ENCODE peak calls at places on chromosome 11, in eight cellular contexts. X is left ventricle myocardium inferior, F is tibial nerve, T is endodermal cell, M is heart left ventricle, J is gastrocnemius medialis, W is esophagus squamous epithelium, N is BE2C. V is an unnamed sample. For H3K36me3 and H3K4me1, the result is how much of the 10 kb centered on the place peaks cover.

GRCh38 chr11:12762696-12763324 is 88.6 kb downstream of the TEAD1 start:
- DNase-seq in X (no peak), F (no peak), T (no peak), M (no peak), J (peak), W (no peak), N (no peak), V (no peak)

GRCh38 chr11:1295086-1295485 is 14.3 kb downstream of the TOLLIP start:
- DNase-seq in X (no peak), F (no peak), T (no peak), M (peak), J (no peak), W (no peak), N (no peak), V (no peak)

GRCh38 chr11:132408877-132409276 is 1038.5 kb downstream of the NTM start:
- DNase-seq in X (no peak), F (no peak), T (no peak), M (no peak), J (no peak), W (no peak), N (no peak), V (no peak)

GRCh38 chr11:46729110-46730027 is 10.4 kb downstream of the F2 start:
- DNase-seq in X (no peak), F (no peak), T (no peak), M (no peak), J (no peak), W (no peak), N (no peak), V (no peak)

GRCh38 chr11:85705805-85706204 is 19.8 kb upstream of the CCDC89 start:
- DNase-seq in X (no peak), F (no peak), T (no peak), M (no peak), J (no peak), W (no peak), N (no peak), V (no peak)

GRCh38 chr11:110184466-110184865 is 91.3 kb downstream of the ZC3H12C start:
- DNase-seq in X (no peak), F (no peak), T (no peak), M (no peak), J (no peak), W (no peak), N (no peak), V (no peak)

GRCh38 chr11:120079750-120080610 is 57.9 kb downstream of the TRIM29 start:
- DNase-seq in X (peak), F (no peak), T (peak), M (peak), J (no peak), W (no peak), N (peak), V (no peak)

GRCh38 chr11:20608938-20609337 is 9.5 kb downstream of the SLC6A5 start:
- DNase-seq in X (no peak), F (no peak), T (no peak), M (no peak), J (no peak), W (no peak), N (no peak), V (no peak)

GRCh38 chr11:2447951-2448650 is 3.3 kb downstream of the KCNQ1 start:
- DNase-seq in X (no peak), F (no peak), T (no peak), M (no peak), J (no peak), W (no peak), N (no peak), V (no peak)

GRCh38 chr11:68857037-68857586 is 15.4 kb upstream of the CPT1A start:
- DNase-seq in X (no peak), F (no peak), T (no peak), M (no peak), J (no peak), W (no peak), N (no peak), V (no peak)

GRCh38 chr11:27331984-27332383 is 31.0 kb downstream of the CCDC34 start:
- DNase-seq in X (no peak), F (no peak), T (no peak), M (no peak), J (no peak), W (no peak), N (no peak), V (no peak)

GRCh38 chr11:132080121-132080520 is 709.7 kb downstream of the NTM start:
- DNase-seq in X (no peak), F (no peak), T (no peak), M (no peak), J (no peak), W (no peak), N (no peak), V (no peak)

GRCh38 chr11:131408011-131408640 is 37.7 kb downstream of the NTM start:
- DNase-seq in X (peak), F (no peak), T (peak), M (peak), J (peak), W (no peak), N (no peak), V (no peak)

GRCh38 chr11:86931059-86931964 is 23.9 kb downstream of the FZD4 start:
- DNase-seq in X (no peak), F (no peak), T (no peak), M (no peak), J (no peak), W (no peak), N (no peak), V (no peak)

GRCh38 chr11:113173023-113173594 is 141.3 kb upstream of the TTC12 start:
- DNase-seq in X (no peak), F (no peak), T (no peak), M (no peak), J (no peak), W (no peak), N (no peak), V (no peak)

GRCh38 chr11:43579171-43579918 is 101.2 kb upstream of the HSD17B12 start:
- DNase-seq in X (no peak), F (no peak), T (peak), M (no peak), J (no peak), W (no peak), N (peak), V (no peak)

GRCh38 chr11:85810871-85811611 is at the start of gene SYTL2:
- DNase-seq in X (peak), F (peak), T (peak), M (peak), J (peak), W (no peak), N (peak), V (no peak)

GRCh38 chr11:17445240-17445795 is 31.3 kb downstream of the ABCC8 start:
- DNase-seq in X (no peak), F (no peak), T (no peak), M (no peak), J (no peak), W (no peak), N (no peak), V (no peak)

GRCh38 chr11:9176550-9176949 is 85.2 kb upstream of the SCUBE2 start:
- DNase-seq in X (no peak), F (no peak), T (no peak), M (no peak), J (no peak), W (no peak), N (no peak), V (no peak)

GRCh38 chr11:110951041-110951440 is 238.8 kb upstream of the ARHGAP20 start:
- DNase-seq in X (no peak), F (no peak), T (no peak), M (no peak), J (no peak), W (no peak), N (no peak), V (no peak)

GRCh38 chr11:28938091-28938490 is 829.9 kb downstream of the METTL15 start:
- DNase-seq in X (no peak), F (no peak), T (no peak), M (no peak), J (no peak), W (no peak), N (no peak), V (no peak)

GRCh38 chr11:44310456-44311272 is 725 bp upstream of the ALX4 start:
- DNase-seq in X (no peak), F (no peak), T (peak), M (no peak), J (no peak), W (no peak), N (no peak), V (no peak)

GRCh38 chr11:8802263-8802662 is 108.7 kb upstream of the AKIP1 start:
- DNase-seq in X (no peak), F (no peak), T (no peak), M (no peak), J (no peak), W (no peak), N (no peak), V (no peak)

GRCh38 chr11:12785901-12786300 is 111.7 kb downstream of the TEAD1 start:
- DNase-seq in X (no peak), F (no peak), T (no peak), M (no peak), J (no peak), W (no peak), N (no peak), V (no peak)

GRCh38 chr11:1099519-1100355 is 25.1 kb downstream of the MUC2 start:
- DNase-seq in X (no peak), F (no peak), T (no peak), M (no peak), J (no peak), W (no peak), N (no peak), V (no peak)

GRCh38 chr11:103618532-103618931 is 417.9 kb upstream of the DDI1 start:
- DNase-seq in X (no peak), F (no peak), T (no peak), M (no peak), J (no peak), W (no peak), N (no peak), V (no peak)

GRCh38 chr11:111335596-111335995 is 37.2 kb downstream of the POU2AF3 start:
- DNase-seq in X (no peak), F (no peak), T (no peak), M (no peak), J (no peak), W (no peak), N (no peak), V (no peak)

GRCh38 chr11:100855466-100856067 is 168.5 kb downstream of the ARHGAP42 start:
- DNase-seq in X (no peak), F (no peak), T (no peak), M (no peak), J (no peak), W (no peak), N (no peak), V (no peak)

GRCh38 chr11:106379265-106379664 is 301.8 kb downstream of the AASDHPPT start:
- DNase-seq in X (no peak), F (no peak), T (no peak), M (no peak), J (no peak), W (no peak), N (no peak), V (no peak)

GRCh38 chr11:17921620-17922473 is 91.0 kb downstream of the SERGEF start:
- DNase-seq in X (no peak), F (peak), T (no peak), M (no peak), J (peak), W (no peak), N (no peak), V (no peak)

GRCh38 chr11:123481647-123482046 is 51.6 kb downstream of the GRAMD1B start:
- DNase-seq in X (no peak), F (no peak), T (no peak), M (no peak), J (no peak), W (no peak), N (no peak), V (no peak)
- H3K4me3 ChIP-seq in X (no peak), F (no peak), T (no peak), M (no peak), J (no peak), W (no peak), N (no peak), V (no peak)

DNA sequence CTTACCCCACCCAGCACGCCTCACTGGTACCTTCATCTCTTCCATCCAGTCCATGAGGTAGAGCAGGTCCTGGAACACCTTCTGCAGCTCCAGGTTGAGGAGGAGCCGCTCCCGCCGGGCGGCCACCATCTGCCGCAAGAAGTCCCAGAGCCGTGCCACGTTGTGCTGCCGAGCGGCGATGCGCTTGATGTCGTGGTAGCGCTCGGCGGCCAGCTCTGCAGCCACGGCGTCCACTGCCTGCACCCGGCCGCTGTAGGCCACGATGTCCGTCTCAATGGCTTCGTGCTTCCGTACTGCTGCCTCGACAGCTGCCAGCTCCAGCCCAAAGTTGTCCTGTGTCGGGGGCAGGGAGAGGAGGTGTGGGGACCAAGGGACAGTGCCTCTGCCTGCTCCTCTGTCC is 21.5 kb downstream of the SPTBN2 start:
- DNase-seq in X (no peak), F (no peak), T (no peak), M (no peak), J (no peak), W (no peak), N (no peak), V (no peak)
- H3K36me3 ChIP-seq in X (under half), F (under half), T (under half), M (under half), J (under half), W (under half), N (half or more), V (under half)

GRCh38 chr11:34446389-34446788 is 7.7 kb downstream of the CAT start:
- DNase-seq in X (no peak), F (no peak), T (no peak), M (no peak), J (no peak), W (no peak), N (no peak), V (no peak)
- H3K4me1 ChIP-seq in X (half or more), F (under half), T (under half), M (under half), J (under half), W (under half), N (under half), V (under half)

GRCh38 chr11:6747097-6747662 is 24.6 kb downstream of the OR2AG2 start:
- DNase-seq in X (no peak), F (no peak), T (no peak), M (no peak), J (no peak), W (no peak), N (no peak), V (no peak)

GRCh38 chr11:6746626-6747025 is 25.1 kb downstream of the OR2AG2 start:
- DNase-seq in X (no peak), F (no peak), T (no peak), M (no peak), J (no peak), W (no peak), N (no peak), V (no peak)

GRCh38 chr11:6745018-6745417 is 26.8 kb downstream of the OR2AG2 start:
- DNase-seq in X (no peak), F (no peak), T (no peak), M (no peak), J (no peak), W (no peak), N (no peak), V (no peak)

GRCh38 chr11:6745465-6746015 is 26.2 kb downstream of the OR2AG2 start:
- DNase-seq in X (no peak), F (no peak), T (no peak), M (no peak), J (no peak), W (no peak), N (no peak), V (no peak)

DNA sequence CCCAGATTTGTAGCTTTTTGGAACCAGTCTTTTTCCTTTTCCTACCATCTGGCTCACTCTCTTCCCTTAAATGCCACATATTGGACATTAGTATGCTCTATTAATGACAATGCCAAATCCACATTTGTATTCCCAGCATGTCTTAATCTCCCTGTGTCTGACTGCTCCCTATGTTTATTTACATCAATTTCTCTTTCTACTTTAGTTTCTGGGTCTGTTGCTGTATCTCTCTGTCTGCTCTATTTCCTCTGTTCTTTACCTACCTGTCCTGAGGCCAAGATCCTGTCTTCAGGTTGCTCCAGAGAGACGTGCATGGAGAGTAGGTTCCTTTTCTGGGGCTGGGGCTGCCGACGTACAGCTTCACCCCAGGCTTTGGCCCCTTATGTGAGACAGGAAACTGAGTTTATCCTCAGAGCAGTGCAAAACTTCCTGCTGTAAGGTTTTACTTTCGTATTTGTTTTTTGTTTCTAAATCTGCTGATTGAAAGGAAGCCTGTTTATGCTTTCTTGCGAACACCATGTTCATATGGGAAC is 25.6 kb downstream of the OR2AG2 start:
- DNase-seq in X (no peak), F (no peak), T (no peak), M (no peak), J (no peak), W (no peak), N (no peak), V (no peak)
- H3K4me3 ChIP-seq in X (peak), F (peak), T (no peak), M (peak), J (peak), W (peak), N (no peak), V (peak)

GRCh38 chr11:65396769-65397745 is 10.6 kb downstream of the FRMD8 start:
- DNase-seq in X (no peak), F (no peak), T (no peak), M (no peak), J (no peak), W (no peak), N (no peak), V (no peak)
- H3K36me3 ChIP-seq in X (half or more), F (under half), T (under half), M (half or more), J (under half), W (half or more), N (under half), V (under half)

V was measured in thoracic aorta.